ENCODE peak calls at places on chromosomes 2 and 18, in seven cellular contexts. W is epithelial cell of esophagus, B is aorta, A is astrocyte of the spinal cord, Y is GM23248, O is tibial nerve, C is left lung. P is an unnamed sample.

GRCh38 chr2:113230531-113230930 is 48.2 kb downstream of the PAX8 start:
- DNase-seq in W (no peak), B (peak; percentile 7), A (no peak), Y (no peak), O (no peak), C (no peak), P (peak; percentile 38)

GRCh38 chr2:41933585-41934322 is 114.1 kb upstream of the PKDCC start:
- DNase-seq in W (peak; percentile 58), B (no peak), A (peak; percentile 90), Y (peak; percentile 97), O (peak; percentile 62), C (no peak), P (peak; percentile 98)

GRCh38 chr18:38369772-38370690 is 804.4 kb upstream of the CELF4 start:
- DNase-seq in W (peak; percentile 23), B (no peak), A (peak; percentile 25), Y (no peak), O (no peak), C (no peak), P (no peak)

GRCh38 chr18:58061349-58061748 is 17.3 kb downstream of the NEDD4L start:
- DNase-seq in W (no peak), B (no peak), A (no peak), Y (no peak), O (no peak), C (no peak), P (no peak)

GRCh38 chr2:88754585-88755305 is 63.3 kb downstream of the RPIA start:
- DNase-seq in W (no peak), B (no peak), A (no peak), Y (no peak), O (no peak), C (no peak), P (no peak)

GRCh38 chr2:237591021-237591370 is 462 bp upstream of the RAB17 start:
- DNase-seq in W (peak; percentile 31), B (peak; percentile 48), A (no peak), Y (no peak), O (no peak), C (peak; percentile 65), P (no peak)

GRCh38 chr2:226943862-226944610 is 108.2 kb downstream of the RHBDD1 start:
- DNase-seq in W (no peak), B (no peak), A (no peak), Y (no peak), O (no peak), C (no peak), P (no peak)

GRCh38 chr2:240836781-240837467 is 16.9 kb upstream of the KIF1A start:
- DNase-seq in W (no peak), B (no peak), A (peak; percentile 37), Y (peak; percentile 92), O (no peak), C (peak; percentile 57), P (peak; percentile 55)

GRCh38 chr18:23970161-23971153 is 44.1 kb upstream of the TTC39C start:
- DNase-seq in W (no peak), B (no peak), A (no peak), Y (no peak), O (no peak), C (no peak), P (no peak)

GRCh38 chr2:168350380-168350779 is 103.0 kb upstream of the STK39 start:
- DNase-seq in W (no peak), B (no peak), A (no peak), Y (no peak), O (no peak), C (no peak), P (peak; percentile 5)

GRCh38 chr2:9699139-9699823 is 68.5 kb upstream of the YWHAQ start:
- DNase-seq in W (peak; percentile 82), B (no peak), A (peak; percentile 81), Y (peak; percentile 94), O (no peak), C (no peak), P (peak; percentile 87)

GRCh38 chr2:70887208-70887549 is 48.5 kb upstream of the ATP6V1B1 start:
- DNase-seq in W (no peak), B (no peak), A (no peak), Y (no peak), O (no peak), C (no peak), P (no peak)
- H3K4me3 ChIP-seq in W (no peak overlapping the region), B (no peak overlapping the region), A (no peak overlapping the region), Y (no peak overlapping the region), O (peak overlapping the region; percentile 44), C (peak overlapping the region; percentile 35), P (peak overlapping the region; percentile 20)

GRCh38 chr2:134292514-134292913 is 38.6 kb downstream of the MGAT5 start:
- DNase-seq in W (no peak), B (no peak), A (no peak), Y (no peak), O (no peak), C (no peak), P (no peak)

GRCh38 chr2:134287323-134287722 is 33.5 kb downstream of the MGAT5 start:
- DNase-seq in W (no peak), B (no peak), A (no peak), Y (no peak), O (no peak), C (no peak), P (no peak)

GRCh38 chr2:134290363-134290762 is 36.5 kb downstream of the MGAT5 start:
- DNase-seq in W (no peak), B (no peak), A (no peak), Y (no peak), O (no peak), C (no peak), P (no peak)

GRCh38 chr2:134289225-134289624 is 35.4 kb downstream of the MGAT5 start:
- DNase-seq in W (no peak), B (peak; percentile 57), A (no peak), Y (no peak), O (no peak), C (no peak), P (no peak)

GRCh38 chr2:134288814-134289213 is 34.9 kb downstream of the MGAT5 start:
- DNase-seq in W (no peak), B (no peak), A (no peak), Y (no peak), O (no peak), C (no peak), P (no peak)
- H3K4me3 ChIP-seq in W (no peak overlapping the region), B (no peak overlapping the region), A (no peak overlapping the region), Y (no peak overlapping the region), O (no peak overlapping the region), C (no peak overlapping the region), P (no peak overlapping the region)

DNA sequence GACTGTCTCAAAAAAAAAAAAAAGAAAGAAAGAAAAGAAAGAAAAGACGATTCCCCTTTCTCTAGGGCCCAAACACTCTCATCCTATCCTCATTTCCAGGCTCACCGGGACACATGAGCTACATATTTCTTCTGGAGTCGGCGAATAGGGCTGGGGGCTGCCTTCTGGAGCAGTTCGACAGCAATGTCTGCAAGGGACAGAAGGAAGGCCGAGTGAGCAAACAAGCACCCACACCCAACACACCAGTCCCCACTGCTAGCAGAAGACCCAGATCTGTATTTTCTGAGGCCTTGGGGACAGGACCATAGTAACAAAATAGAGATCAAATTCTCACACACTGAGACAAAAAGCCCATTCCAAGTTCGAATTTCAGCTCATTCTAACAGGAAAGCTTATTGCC is 1.2 kb downstream of the CNPPD1 start:
- DNase-seq in W (no peak), B (no peak), A (no peak), Y (no peak), O (no peak), C (no peak), P (no peak)
- H3K4me3 ChIP-seq in W (peak overlapping the region; percentile 91), B (no peak overlapping the region), A (peak overlapping the region; percentile 75), Y (peak overlapping the region; percentile 92), O (peak overlapping the region; percentile 93), C (peak overlapping the region; percentile 98), P (peak overlapping the region; percentile 88)

GRCh38 chr2:55011741-55012574 is 38.3 kb downstream of the RTN4 start:
- DNase-seq in W (no peak), B (no peak), A (no peak), Y (no peak), O (no peak), C (no peak), P (no peak)
- H3K4me3 ChIP-seq in W (no peak overlapping the region), B (peak overlapping the region; percentile 10), A (no peak overlapping the region), Y (peak overlapping the region; percentile 31), O (no peak overlapping the region), C (no peak overlapping the region), P (no peak overlapping the region)

GRCh38 chr2:201114350-201114749 is 1.6 kb upstream of the CFLAR start:
- DNase-seq in W (no peak), B (no peak), A (no peak), Y (no peak), O (no peak), C (no peak), P (no peak)
- H3K4me3 ChIP-seq in W (no peak overlapping the region), B (no peak overlapping the region), A (no peak overlapping the region), Y (peak overlapping the region; percentile 77), O (peak overlapping the region; percentile 95), C (peak overlapping the region; percentile 81), P (no peak overlapping the region)

DNA sequence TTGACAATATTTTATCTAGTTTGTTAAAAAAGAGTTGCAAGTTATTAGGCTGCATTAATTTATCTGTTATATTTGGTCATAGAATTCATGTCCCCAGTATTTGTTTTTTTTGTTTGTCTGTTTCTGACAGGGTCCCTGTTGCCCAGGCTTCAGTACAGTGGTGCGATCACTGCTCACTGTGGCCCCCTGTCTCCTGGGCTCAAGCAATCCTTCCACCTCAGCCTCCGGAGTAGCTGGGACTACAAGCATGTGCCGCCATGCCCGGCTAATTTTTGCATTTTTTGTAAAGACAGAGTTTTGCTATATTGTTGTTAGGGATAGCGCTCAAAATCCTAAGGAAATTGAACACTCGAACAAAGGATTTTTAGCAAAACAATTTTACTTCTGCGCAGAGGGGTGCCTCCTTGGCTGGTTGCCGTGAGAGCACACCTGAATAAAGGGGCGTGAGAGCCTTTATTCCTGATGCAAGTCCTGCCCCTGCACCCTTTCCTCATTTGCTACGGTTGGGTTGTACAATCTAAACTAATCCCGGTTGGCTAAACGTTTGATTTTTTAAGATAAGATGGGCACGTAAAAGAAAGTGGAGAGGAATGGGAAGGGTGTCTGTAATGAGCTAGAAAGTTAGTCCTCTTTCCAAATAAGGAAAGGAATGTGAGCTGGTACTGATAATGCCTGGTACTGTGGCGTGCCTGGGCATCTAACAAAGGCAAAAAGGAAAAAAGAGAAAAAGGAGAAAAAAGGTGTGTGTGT is 65.5 kb downstream of the COMMD1 start:
- DNase-seq in W (peak; percentile 49), B (no peak), A (no peak), Y (no peak), O (no peak), C (no peak), P (no peak)
- H3K4me3 ChIP-seq in W (peak overlapping the region; percentile 44), B (peak overlapping the region; percentile 41), A (no peak overlapping the region), Y (no peak overlapping the region), O (no peak overlapping the region), C (no peak overlapping the region), P (no peak overlapping the region)

GRCh38 chr2:7915302-7916200 is 766.3 kb upstream of the ID2 start:
- DNase-seq in W (no peak), B (no peak), A (peak; percentile 22), Y (peak; percentile 50), O (no peak), C (no peak), P (peak; percentile 62)
- H3K4me3 ChIP-seq in W (no peak overlapping the region), B (no peak overlapping the region), A (no peak overlapping the region), Y (peak overlapping the region; percentile 71), O (peak overlapping the region; percentile 27), C (no peak overlapping the region), P (peak overlapping the region; percentile 34)

DNA sequence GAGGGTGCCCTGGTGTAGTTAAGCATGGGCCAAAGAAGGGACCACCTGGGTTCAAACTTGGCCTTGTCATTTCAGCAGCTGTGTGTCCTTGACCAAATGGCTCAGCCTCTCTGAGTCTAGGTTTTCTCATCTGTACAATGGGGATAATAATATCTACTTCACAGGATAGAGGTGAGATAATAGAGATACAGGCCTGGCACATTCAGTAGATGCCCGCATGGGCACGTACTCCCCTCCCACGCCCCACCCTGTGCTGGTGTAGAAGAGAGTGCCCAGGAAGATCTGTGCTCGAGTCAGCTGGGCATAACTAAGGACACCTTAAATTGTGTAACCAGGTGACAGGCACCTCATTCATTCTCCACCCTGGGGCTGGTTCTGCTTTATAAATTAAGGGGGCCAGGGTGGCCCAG is 8.4 kb upstream of the TMEM185B start:
- DNase-seq in W (no peak), B (peak; percentile 35), A (no peak), Y (no peak), O (no peak), C (no peak), P (no peak)
- H3K4me3 ChIP-seq in W (no peak overlapping the region), B (no peak overlapping the region), A (no peak overlapping the region), Y (no peak overlapping the region), O (peak overlapping the region; percentile 50), C (peak overlapping the region; percentile 45), P (no peak overlapping the region)